ENCODE peak calls at places on chromosome 13, in four cellular contexts. S is stimulated activated effector memory CD8-positive, alpha-beta T cell treated with anti-CD3 and anti-CD28 coated beads, Interleukin-12 subunit alpha, Interleukin-12 subunit beta, amount 100 ng/mL, for 72 hours; V is naive B cell; H is foreskin keratinocyte. G is an unnamed sample.

GRCh38 chr13:50126378-50127016 is 111.3 kb downstream of the KCNRG start:
- DNase-seq in H (no peak), V (no peak), S (no peak), G (no peak)

GRCh38 chr13:95896302-95896701 is 156.9 kb downstream of the UGGT2 start:
- DNase-seq in S (no peak), H (peak), V (no peak), G (no peak)

GRCh38 chr13:95247857-95248256 is 53.4 kb downstream of the ABCC4 start:
- DNase-seq in S (no peak), H (no peak), V (no peak), G (no peak)

GRCh38 chr13:98847780-98848179 is 95.3 kb upstream of the SLC15A1 start:
- DNase-seq in H (no peak), S (no peak), V (no peak), G (no peak)

GRCh38 chr13:97440598-97440997 is 6.6 kb downstream of the RAP2A start:
- DNase-seq in S (no peak), H (no peak), V (no peak), G (no peak)

GRCh38 chr13:43664700-43665191 is 122.0 kb downstream of the ENOX1 start:
- DNase-seq in S (no peak), H (peak), V (no peak), G (no peak)

GRCh38 chr13:108213946-108214345 is 1.4 kb downstream of the LIG4 start:
- DNase-seq in H (peak), V (no peak), S (no peak), G (no peak)

GRCh38 chr13:59891053-59891452 is 272.7 kb downstream of the DIAPH3 start:
- DNase-seq in V (no peak), H (no peak), S (no peak), G (no peak)

GRCh38 chr13:41334810-41335209 is 23.7 kb downstream of the NAA16 start:
- DNase-seq in V (no peak), S (no peak), H (no peak), G (no peak)

GRCh38 chr13:73038064-73038463 is 20.7 kb upstream of the KLF5 start:
- DNase-seq in S (no peak), H (no peak), V (no peak), G (no peak)

GRCh38 chr13:93496985-93497673 is 270.5 kb downstream of the GPC6 start:
- DNase-seq in S (no peak), V (no peak), H (peak), G (no peak)

GRCh38 chr13:58476176-58476575 is 844.6 kb downstream of the PCDH17 start:
- DNase-seq in V (no peak), S (no peak), H (no peak), G (no peak)

GRCh38 chr13:100214886-100215285 is 126.0 kb downstream of the PCCA start:
- DNase-seq in H (peak), V (no peak), S (no peak), G (no peak)

GRCh38 chr13:28268800-28269223 is 130.5 kb downstream of the PAN3 start:
- DNase-seq in V (peak), H (no peak), S (no peak), G (no peak)

G was measured in tibial nerve.